ENCODE peak calls at places on chromosomes 12 and 14, in six cellular contexts. O is IMR-90, R is neuronal stem cell, E is mesenchymal stem cell, F is H1, Q is trophoblast cell. G is an unnamed sample.

GRCh38 chr12:89064151-89064550 is 288.1 kb downstream of the DUSP6 start:
- DNase-seq in F (no peak), R (no peak), E (no peak), O (no peak), Q (no peak), G (no peak)

GRCh38 chr12:6827982-6828670 is at the start of gene P3H3:
- DNase-seq in F (peak; percentile 76), E (peak; percentile 80), O (peak; percentile 47), Q (peak; percentile 18), R (no peak), G (peak; percentile 73)

GRCh38 chr12:86137936-86138335 is 118.3 kb downstream of the MGAT4C start:
- DNase-seq in E (peak; percentile 73), O (peak; percentile 73), R (no peak), Q (peak; percentile 28), F (no peak), G (no peak)

GRCh38 chr14:52835122-52835903 is 43.9 kb upstream of the GNPNAT1 start:
- DNase-seq in O (peak; percentile 43), Q (peak; percentile 89), R (no peak), E (peak; percentile 83), F (no peak), G (peak; percentile 54)

GRCh38 chr14:103880334-103880985 is 33.1 kb upstream of the PPP1R13B start:
- DNase-seq in E (no peak), O (peak; percentile 51), Q (no peak), F (no peak), R (no peak), G (no peak)

GRCh38 chr12:8996682-8997405 is 7.5 kb downstream of the KLRG1 start:
- DNase-seq in R (no peak), F (no peak), E (peak; percentile 71), Q (peak; percentile 90), O (peak; percentile 49), G (no peak)

GRCh38 chr12:115866909-115867525 is 410.5 kb downstream of the MED13L start:
- DNase-seq in O (no peak), Q (no peak), E (no peak), R (no peak), F (no peak), G (peak; percentile 56)

GRCh38 chr14:50055461-50056228 is 60.7 kb downstream of the VCPKMT start:
- DNase-seq in F (no peak), R (no peak), Q (peak; percentile 17), E (no peak), O (no peak), G (no peak)

GRCh38 chr12:57452181-57452936 is 2.7 kb upstream of the INHBE start:
- DNase-seq in E (peak; percentile 97), R (no peak), O (peak; percentile 97), F (no peak), Q (peak; percentile 17), G (no peak)

GRCh38 chr14:80930836-80931389 is 10.6 kb downstream of the CEP128 start:
- DNase-seq in E (peak; percentile 82), F (no peak), R (no peak), Q (peak; percentile 73), O (peak; percentile 96), G (no peak)

GRCh38 chr12:27474344-27474743 is 27.8 kb downstream of the SMCO2 start:
- DNase-seq in Q (no peak), F (no peak), E (peak; percentile 86), O (peak; percentile 85), R (no peak), G (no peak)

GRCh38 chr12:122974892-122975789 is at the start of gene OGFOD2:
- DNase-seq in E (peak; percentile 94), R (peak; percentile 85), F (peak; percentile 91), O (peak; percentile 88), Q (peak; percentile 92), G (peak; percentile 92)

GRCh38 chr14:22434901-22435565 is 154.0 kb downstream of the DAD1 start:
- DNase-seq in F (no peak), Q (no peak), O (no peak), R (no peak), E (no peak), G (no peak)

GRCh38 chr12:110015132-110015531 is 15.9 kb downstream of the ANKRD13A start:
- DNase-seq in F (no peak), R (no peak), E (no peak), O (no peak), Q (no peak), G (no peak)

GRCh38 chr12:6766651-6767300 is 613 bp downstream of the PTMS start:
- DNase-seq in E (peak; percentile 71), Q (peak; percentile 71), F (peak; percentile 85), R (no peak), O (peak; percentile 64), G (peak; percentile 74)

GRCh38 chr12:109910254-109910968 is 10.3 kb downstream of the TCHP start:
- DNase-seq in R (no peak), O (no peak), E (no peak), F (no peak), Q (no peak), G (no peak)

GRCh38 chr12:125544979-125545378 is 479.7 kb downstream of the AACS start:
- DNase-seq in Q (no peak), F (no peak), R (no peak), E (no peak), O (no peak), G (no peak)

GRCh38 chr12:89791286-89791685 is 82.6 kb upstream of the ATP2B1 start:
- DNase-seq in Q (peak; percentile 90), E (no peak), F (no peak), O (no peak), R (no peak), G (no peak)

GRCh38 chr14:88323520-88324199 is 591 bp upstream of the KCNK10 start:
- DNase-seq in O (peak; percentile 1), F (peak; percentile 74), R (no peak), Q (no peak), E (peak; percentile 1), G (peak; percentile 64)

GRCh38 chr12:62834971-62835547 is 99.9 kb downstream of the PPM1H start:
- DNase-seq in E (peak; percentile 56), O (peak; percentile 31), F (no peak), R (peak; percentile 46), Q (no peak), G (no peak)

GRCh38 chr14:50116986-50117385 is 614 bp upstream of the VCPKMT start:
- DNase-seq in Q (no peak), O (no peak), R (no peak), E (no peak), F (no peak), G (no peak)

GRCh38 chr12:88303335-88303734 is 161.2 kb downstream of the TMTC3 start:
- DNase-seq in F (no peak), E (no peak), R (no peak), Q (no peak), O (no peak), G (no peak)

DNA sequence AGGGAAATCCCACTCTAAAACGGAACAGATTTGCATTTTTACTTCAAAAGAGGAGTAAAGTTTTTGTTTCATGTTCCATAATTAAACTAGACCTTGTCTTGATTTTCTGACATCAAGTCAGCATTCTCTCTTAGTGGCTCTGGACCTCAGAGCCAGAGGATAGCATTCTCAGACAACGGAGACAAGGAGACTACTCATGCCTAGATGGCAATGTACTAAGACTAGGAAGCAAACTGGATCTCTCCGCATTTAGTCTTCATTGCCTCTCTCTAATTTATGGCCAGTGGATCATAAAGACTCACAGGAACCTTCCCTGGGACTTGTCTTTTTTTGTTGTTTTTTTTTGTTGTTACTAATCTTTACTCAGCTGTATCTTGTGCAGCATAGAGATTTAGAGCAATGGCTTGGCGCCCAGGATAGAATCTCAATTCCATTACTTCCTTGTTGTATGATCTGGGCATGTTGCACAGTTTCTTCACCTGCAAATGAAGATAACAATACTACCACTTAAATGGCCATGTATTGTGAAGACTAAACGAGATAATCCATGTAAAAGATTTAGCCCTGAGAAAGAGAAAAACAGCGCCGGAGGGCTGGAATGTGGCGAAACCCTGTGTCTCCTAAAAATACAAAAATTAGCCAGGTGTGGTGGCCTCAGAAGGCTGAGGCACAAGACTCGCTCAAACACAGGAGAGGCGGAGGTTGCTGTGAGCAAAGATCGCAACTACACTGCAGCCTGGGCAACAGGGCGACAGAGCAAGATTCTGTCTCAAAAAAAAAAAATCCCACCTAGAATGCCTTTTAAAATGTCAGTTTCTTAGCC is 4.0 kb upstream of the GEMIN2 start:
- DNase-seq in O (no peak), Q (peak; percentile 90), R (no peak), F (no peak), E (no peak), G (no peak)
- H3K9ac ChIP-seq in O (no peak overlapping the region), Q (no peak overlapping the region), R (no peak overlapping the region), F (no peak overlapping the region), E (peak overlapping the region; percentile 23), G (no peak overlapping the region)

GRCh38 chr12:130138478-130138877 is 23.8 kb upstream of the FZD10 start:
- DNase-seq in Q (no peak), F (no peak), E (no peak), R (no peak), O (no peak), G (no peak)
- H3K14ac ChIP-seq in Q (no peak overlapping the region), F (no peak overlapping the region), E (no peak overlapping the region), R (no peak overlapping the region), O (no peak overlapping the region), G (no peak overlapping the region)

GRCh38 chr12:32893458-32893857 is 3.1 kb downstream of the PKP2 start:
- DNase-seq in O (no peak), R (no peak), F (no peak), E (peak; percentile 42), Q (peak; percentile 94), G (no peak)

GRCh38 chr12:32894566-32894965 is 2.0 kb downstream of the PKP2 start:
- DNase-seq in F (no peak), R (no peak), E (no peak), Q (peak; percentile 36), O (no peak), G (no peak)

GRCh38 chr12:32891526-32891925 is 5.1 kb downstream of the PKP2 start:
- DNase-seq in F (no peak), Q (peak; percentile 63), O (no peak), E (peak; percentile 12), R (no peak), G (no peak)

GRCh38 chr12:32893008-32893407 is 3.6 kb downstream of the PKP2 start:
- DNase-seq in F (no peak), R (no peak), E (peak; percentile 16), O (no peak), Q (peak; percentile 96), G (no peak)

GRCh38 chr12:32891956-32892355 is 4.6 kb downstream of the PKP2 start:
- DNase-seq in R (peak; percentile 40), E (peak; percentile 30), Q (peak; percentile 64), O (no peak), F (no peak), G (peak; percentile 60)
- H3K18ac ChIP-seq in R (no peak overlapping the region), E (no peak overlapping the region), Q (no peak overlapping the region), O (no peak overlapping the region), F (no peak overlapping the region), G (peak overlapping the region; percentile 46)

DNA sequence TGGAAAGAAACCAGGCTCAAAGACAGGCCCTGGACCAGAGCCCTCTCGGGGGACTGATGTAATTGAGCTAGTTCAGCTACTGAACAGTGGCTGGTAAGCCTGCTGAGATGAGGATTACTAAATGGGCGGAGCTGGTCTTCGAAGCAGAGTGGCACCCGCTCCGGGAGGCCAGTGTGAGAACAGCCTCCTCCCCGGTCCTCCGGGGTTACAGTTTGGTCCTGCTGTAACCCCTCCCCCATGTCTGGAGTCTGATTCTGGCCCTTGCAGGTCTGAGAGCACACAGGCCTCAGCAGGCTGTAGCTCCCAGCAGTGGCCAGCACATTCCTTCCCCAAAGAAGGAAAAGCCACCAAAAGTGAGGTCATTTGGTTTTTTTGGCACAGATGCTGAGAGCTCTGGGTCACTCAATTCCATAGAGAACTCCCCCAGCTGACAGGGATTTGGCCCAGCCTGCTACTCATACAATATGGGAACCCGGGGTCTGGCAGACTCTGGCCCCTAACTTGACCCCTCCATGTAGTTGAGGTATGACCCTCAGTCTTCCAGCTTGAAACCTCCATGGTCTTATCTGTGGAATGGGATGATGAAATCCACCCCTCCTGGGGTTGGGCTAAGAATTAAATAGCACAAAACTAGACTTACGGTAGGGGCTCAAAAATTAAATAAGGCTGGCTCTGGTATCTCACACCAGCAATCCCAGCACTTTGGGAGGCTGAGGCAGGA is 39.0 kb downstream of the ACTN1 start:
- DNase-seq in R (no peak), Q (peak; percentile 91), O (peak; percentile 97), F (no peak), E (peak; percentile 98), G (no peak)
- H3K9ac ChIP-seq in R (no peak overlapping the region), Q (no peak overlapping the region), O (peak overlapping the region; percentile 70), F (no peak overlapping the region), E (peak overlapping the region; percentile 13), G (no peak overlapping the region)

G was measured in H9.